ENCODE peak calls at places on chromosomes 13 and 19, in five cellular contexts. K, T, P, C and Q are unnamed samples.

GRCh38 chr13:41590122-41590521 is 132.8 kb downstream of the RGCC start:
- DNase-seq in K (no peak), T (no peak), P (no peak), C (no peak), Q (no peak)

GRCh38 chr13:30818323-30818960 is 83.1 kb downstream of the ALOX5AP start:
- DNase-seq in K (no peak), T (no peak), P (peak), C (peak), Q (no peak)

GRCh38 chr19:16085115-16085514 is 8.8 kb downstream of the TPM4 start:
- DNase-seq in K (no peak), T (no peak), P (no peak), C (no peak), Q (no peak)

GRCh38 chr19:45645631-45646344 is 6.6 kb upstream of the EML2 start:
- DNase-seq in K (peak), T (peak), P (peak), C (no peak), Q (peak)

GRCh38 chr13:30463820-30464495 is 1.8 kb downstream of the HMGB1 start:
- DNase-seq in K (peak), T (peak), P (peak), C (no peak), Q (no peak)

GRCh38 chr19:677201-677600 is 1.0 kb downstream of the FSTL3 start:
- DNase-seq in K (peak), T (no peak), P (peak), C (peak), Q (no peak)

GRCh38 chr19:38543807-38544568 is 73.8 kb downstream of the MAP4K1 start:
- DNase-seq in K (no peak), T (no peak), P (peak), C (peak), Q (no peak)

GRCh38 chr19:43941209-43941608 is 6.1 kb upstream of the ZNF45 start:
- DNase-seq in K (no peak), T (no peak), P (no peak), C (no peak), Q (no peak)

GRCh38 chr13:50627111-50627510 is 216.4 kb downstream of the DLEU7 start:
- DNase-seq in K (no peak), T (no peak), P (peak), C (no peak), Q (no peak)

GRCh38 chr13:75715598-75716523 is 79.7 kb downstream of the LMO7 start:
- DNase-seq in K (no peak), T (no peak), P (peak), C (no peak), Q (no peak)

GRCh38 chr13:43408274-43408673 is 378.5 kb downstream of the ENOX1 start:
- DNase-seq in K (no peak), T (no peak), P (no peak), C (no peak), Q (no peak)

GRCh38 chr19:8257052-8257443 is 47.9 kb downstream of the CERS4 start:
- DNase-seq in K (no peak), T (no peak), P (no peak), C (no peak), Q (no peak)

GRCh38 chr13:74074723-74075122 is 59.5 kb downstream of the KLF12 start:
- DNase-seq in K (no peak), T (no peak), P (peak), C (no peak), Q (no peak)

GRCh38 chr13:98856983-98857382 is 104.5 kb upstream of the SLC15A1 start:
- DNase-seq in K (no peak), T (no peak), P (no peak), C (no peak), Q (no peak)

GRCh38 chr19:38952395-38953165 is 21.8 kb downstream of the MRPS12 start:
- DNase-seq in K (no peak), T (peak), P (peak), C (no peak), Q (peak)

GRCh38 chr19:38142176-38143035 is 81.6 kb downstream of the DPF1 start:
- DNase-seq in K (peak), T (peak), P (peak), C (no peak), Q (peak)

GRCh38 chr13:51623473-51623872 is 39.2 kb downstream of the WDFY2 start:
- DNase-seq in K (no peak), T (no peak), P (peak), C (no peak), Q (no peak)

DNA sequence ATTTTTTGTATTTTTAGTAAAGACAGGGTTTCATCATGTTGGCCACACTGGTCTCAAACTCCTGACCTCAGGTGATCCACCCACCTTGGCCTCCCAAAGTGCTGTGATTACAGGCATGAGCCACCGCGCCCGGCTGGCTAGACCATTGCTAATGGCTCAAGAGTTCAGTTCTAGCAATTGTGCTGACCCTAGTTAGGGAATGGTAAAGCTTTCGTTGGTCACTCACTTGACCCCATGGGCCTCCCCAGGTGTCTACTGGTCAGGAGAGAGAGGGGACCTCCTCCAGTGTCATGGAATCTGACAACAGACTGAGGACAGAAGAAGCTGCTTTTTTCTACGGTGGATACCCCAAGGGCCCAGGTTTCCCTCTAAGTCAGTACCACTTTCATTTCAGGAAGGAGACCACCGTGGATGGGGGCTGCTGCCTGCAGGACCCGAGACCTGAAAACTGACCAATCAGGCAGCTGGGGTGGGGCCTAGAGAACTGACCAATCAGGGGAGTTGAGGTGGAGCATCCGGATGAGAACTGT is 575 bp upstream of the ZNF556 start:
- DNase-seq in K (no peak), T (no peak), P (no peak), C (no peak), Q (no peak)
- TF ChIP-seq CTCF in K (no peak), T (no peak), P (no peak), C (no peak), Q (no peak)

GRCh38 chr19:13902993-13903555 is 2.8 kb downstream of the BRME1 start:
- DNase-seq in K (no peak), T (no peak), P (peak), C (no peak), Q (no peak)
- TF ChIP-seq CTCF in K (peak), T (no peak), P (peak), C (no peak), Q (peak)

GRCh38 chr13:105395041-105395440 is 1140.4 kb downstream of the EFNB2 start:
- DNase-seq in K (no peak), T (no peak), P (no peak), C (no peak), Q (no peak)
- TF ChIP-seq CTCF in K (no peak), T (no peak), P (no peak), C (no peak), Q (no peak)

GRCh38 chr13:77810430-77810829 is 108.2 kb downstream of the EDNRB start:
- DNase-seq in K (no peak), T (no peak), P (peak), C (no peak), Q (no peak)
- TF ChIP-seq CTCF in K (peak), T (no peak), P (peak), C (no peak), Q (peak)

GRCh38 chr19:19623383-19623782 is 4.6 kb downstream of the LPAR2 start:
- DNase-seq in K (no peak), T (no peak), P (no peak), C (no peak), Q (no peak)

GRCh38 chr19:19615086-19615485 is 3.4 kb downstream of the PBX4 start:
- DNase-seq in K (no peak), T (no peak), P (no peak), C (no peak), Q (no peak)

GRCh38 chr19:19619121-19619848 is 798 bp upstream of the PBX4 start:
- DNase-seq in K (no peak), T (no peak), P (no peak), C (no peak), Q (no peak)

GRCh38 chr19:19619849-19620210 is 1.3 kb upstream of the PBX4 start:
- DNase-seq in K (no peak), T (no peak), P (no peak), C (no peak), Q (no peak)

DNA sequence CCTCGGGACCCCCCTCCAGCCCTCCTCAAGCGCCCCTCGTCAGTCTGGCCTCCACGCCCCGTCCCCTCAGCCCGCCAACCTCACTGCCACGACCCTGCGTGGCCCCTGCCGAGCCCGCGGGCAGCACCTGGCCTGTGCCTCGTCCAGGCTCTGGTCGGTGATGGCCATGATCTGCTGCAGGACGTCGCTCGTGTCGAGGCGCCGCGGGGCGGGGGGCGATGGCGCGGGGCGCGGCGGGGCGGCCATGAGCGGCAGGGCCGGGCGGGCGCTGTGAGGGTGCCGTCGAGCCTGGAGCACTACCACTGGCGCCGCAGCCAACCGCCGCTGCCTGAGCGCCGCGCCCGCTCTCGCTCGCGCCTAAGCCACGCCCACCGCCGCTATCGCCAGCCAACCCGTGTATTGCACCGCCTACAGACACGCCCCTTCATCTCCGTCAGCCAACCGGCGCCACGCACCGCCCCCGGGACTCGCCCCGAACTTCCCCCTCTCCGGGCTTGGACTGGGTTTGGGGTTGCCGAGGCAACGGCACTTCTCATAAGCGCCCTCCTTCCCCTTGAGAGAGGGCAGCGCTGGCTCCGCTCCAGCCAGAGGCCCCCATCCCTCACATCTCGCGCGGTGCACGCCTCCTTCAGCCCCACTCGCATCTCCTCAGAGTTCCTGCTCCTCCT is at the start of gene PBX4:
- DNase-seq in K (peak), T (peak), P (peak), C (peak), Q (peak)
- TF ChIP-seq CTCF in K (no peak), T (no peak), P (no peak), C (no peak), Q (no peak)

DNA sequence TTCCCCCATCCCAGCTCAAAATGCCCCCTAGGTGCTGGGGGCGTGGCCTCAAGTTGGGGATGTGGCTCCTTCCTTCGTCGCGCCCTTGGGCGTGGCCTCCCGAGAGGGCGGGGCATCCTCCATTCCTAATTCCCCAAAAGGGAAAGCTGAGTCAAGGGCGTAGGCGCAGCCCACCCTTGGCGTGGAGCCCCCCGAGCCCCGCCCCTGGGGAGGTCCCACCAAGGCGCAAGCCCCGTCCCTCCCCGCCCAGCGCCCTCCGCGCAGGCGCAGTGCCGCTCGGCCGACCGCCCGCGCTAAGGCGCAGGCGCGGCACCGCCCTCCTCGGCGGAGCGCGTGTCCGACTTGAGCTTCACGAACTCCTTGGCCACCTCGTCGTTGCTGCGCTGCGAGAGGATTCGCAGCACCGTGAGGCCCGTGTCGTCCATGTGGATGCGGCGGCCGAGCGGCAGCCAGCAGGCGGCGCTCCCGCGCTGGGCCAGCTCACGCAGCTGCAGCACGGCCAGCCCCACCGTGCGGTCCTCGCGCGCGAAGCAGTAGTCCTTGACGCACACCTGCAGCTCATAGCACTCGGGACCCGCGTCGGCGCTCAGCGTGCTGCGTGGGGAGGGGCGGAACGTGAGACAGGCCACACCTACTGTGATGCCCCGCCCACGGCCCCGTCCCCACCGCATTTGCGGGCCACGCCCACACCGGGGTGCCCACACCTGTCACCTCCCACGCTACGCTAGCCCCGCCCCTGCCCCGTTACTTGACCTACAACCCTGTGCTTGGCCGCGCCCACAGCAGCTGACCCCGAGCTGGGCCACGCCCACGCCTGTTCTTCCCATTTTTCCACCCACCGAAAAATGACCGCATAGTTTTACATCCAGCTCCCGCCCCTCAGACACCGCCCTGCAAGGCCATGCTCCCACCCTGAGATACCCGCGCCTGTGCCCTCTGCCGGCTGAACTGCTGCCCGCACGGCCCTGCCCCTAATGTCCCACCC is 50.6 kb downstream of the COLGALT1 start:
- DNase-seq in K (peak), T (peak), P (peak), C (peak), Q (peak)
- TF ChIP-seq CTCF in K (peak), T (peak), P (peak), C (peak), Q (peak)

DNA sequence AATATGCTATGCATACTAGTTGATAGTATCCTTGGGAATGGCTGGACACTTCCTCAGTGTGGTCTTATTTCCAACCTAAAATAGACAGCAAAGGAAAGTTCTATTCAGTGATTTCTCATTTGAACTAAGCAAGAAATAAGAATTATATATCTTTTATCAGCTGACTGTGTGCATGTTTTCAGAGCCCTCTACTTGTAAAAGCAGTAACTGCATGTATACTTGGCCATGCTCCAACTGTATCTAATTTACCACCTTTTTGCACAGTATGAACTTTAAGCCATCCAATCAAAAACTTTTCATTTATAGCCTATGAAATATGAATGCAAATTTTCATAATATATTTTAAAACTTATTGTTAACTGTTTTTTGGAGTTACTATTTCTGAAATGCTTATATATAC is 136.4 kb upstream of the PCDH9 start:
- DNase-seq in K (no peak), T (no peak), P (peak), C (no peak), Q (no peak)
- TF ChIP-seq CTCF in K (no peak), T (no peak), P (peak), C (no peak), Q (peak)

DNA sequence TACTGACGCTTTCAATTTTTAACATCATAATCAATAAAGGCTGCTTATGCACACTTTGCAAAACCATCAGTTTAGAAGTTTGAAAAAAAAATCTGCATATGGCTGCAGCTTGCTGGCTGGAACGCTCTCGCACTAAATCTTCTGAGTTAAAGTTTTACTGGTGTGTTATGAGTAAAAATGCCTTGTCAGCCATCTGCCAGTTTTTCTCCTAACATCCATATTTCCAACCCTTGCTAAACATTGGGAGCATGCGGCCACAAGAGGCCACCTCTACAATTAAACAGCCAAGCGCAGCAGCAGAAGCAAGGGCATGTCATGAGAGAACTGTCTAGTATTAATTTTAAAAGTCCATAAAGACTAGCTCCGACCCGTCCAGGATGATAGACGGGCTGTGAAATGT is 248.3 kb downstream of the TSHZ3 start:
- DNase-seq in K (no peak), T (no peak), P (no peak), C (no peak), Q (no peak)
- TF ChIP-seq CTCF in K (no peak), T (no peak), P (no peak), C (no peak), Q (no peak)

GRCh38 chr19:49615861-49616260 is 24.1 kb downstream of the RRAS start:
- DNase-seq in K (no peak), T (no peak), P (no peak), C (no peak), Q (no peak)

GRCh38 chr19:49616945-49617344 is 23.0 kb downstream of the RRAS start:
- DNase-seq in K (no peak), T (no peak), P (no peak), C (no peak), Q (no peak)

GRCh38 chr19:49613374-49613773 is 22.4 kb downstream of the PRR12 start:
- DNase-seq in K (no peak), T (no peak), P (no peak), C (no peak), Q (no peak)

GRCh38 chr19:49616532-49616931 is 23.4 kb downstream of the RRAS start:
- DNase-seq in K (no peak), T (no peak), P (no peak), C (no peak), Q (no peak)

DNA sequence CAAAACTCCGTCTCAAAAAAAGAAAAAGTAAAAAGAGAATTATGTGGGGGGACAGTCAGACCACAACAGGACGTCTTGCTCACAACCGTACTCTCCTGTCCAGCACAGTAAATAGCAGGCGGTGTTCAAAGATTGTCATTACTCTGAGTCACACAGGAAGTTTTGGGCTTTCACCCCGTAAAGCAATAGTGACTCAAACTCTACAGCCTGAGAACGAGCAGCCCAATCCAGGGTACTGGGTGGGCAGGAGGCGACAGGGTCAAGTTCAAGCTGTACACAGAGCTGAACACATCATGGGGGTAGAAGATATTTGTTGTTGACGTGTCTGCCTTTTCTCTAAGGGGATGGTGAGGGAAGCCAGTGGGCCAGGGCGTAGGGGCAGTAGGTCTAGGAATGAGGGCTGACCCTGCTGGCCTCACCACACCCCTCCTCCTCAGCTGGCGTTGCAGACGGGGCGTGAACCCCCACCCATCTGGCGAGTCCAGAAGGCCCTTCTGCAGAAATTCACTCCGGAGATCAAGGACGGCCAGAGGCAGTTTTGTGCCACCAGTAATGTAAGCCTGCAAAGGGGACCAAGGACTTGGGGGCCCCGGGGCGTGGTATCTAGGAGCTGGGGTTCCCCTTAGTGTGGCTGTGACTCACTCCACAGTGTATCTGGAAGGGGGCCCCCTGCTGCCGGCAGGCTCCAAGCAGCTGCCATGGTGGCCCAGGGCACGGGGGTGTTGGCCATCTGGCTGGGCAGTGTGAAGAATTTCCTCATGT is 23.3 kb downstream of the PRR12 start:
- DNase-seq in K (no peak), T (no peak), P (peak), C (no peak), Q (no peak)
- TF ChIP-seq CTCF in K (no peak), T (no peak), P (peak), C (no peak), Q (no peak)

DNA sequence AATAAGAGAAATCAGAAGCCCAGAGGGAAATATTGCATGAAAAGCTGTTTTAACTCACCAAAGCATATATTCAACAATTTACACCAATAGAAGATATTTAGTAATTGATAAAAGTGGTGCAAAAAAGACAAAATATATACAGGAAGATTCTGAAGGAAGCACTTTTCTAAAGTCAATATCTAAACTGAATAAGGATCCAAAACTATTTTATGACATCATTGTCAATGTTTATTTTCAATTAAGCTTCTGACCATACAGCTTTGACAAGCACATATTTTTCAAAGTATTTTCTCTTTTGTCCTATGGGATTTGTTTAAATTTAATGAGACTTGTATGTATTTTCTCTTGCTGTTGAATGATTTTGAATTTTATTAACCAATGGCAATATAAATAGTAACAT is 1716.1 kb downstream of the OLFM4 start:
- DNase-seq in K (no peak), T (no peak), P (no peak), C (no peak), Q (no peak)
- TF ChIP-seq CTCF in K (no peak), T (no peak), P (no peak), C (no peak), Q (no peak)